ENCODE peak calls at places on chromosomes 7 and 10, in five cellular contexts. Z is activated CD8-positive, alpha-beta memory T cell treated with anti-CD3 and anti-CD28 coated beads, Interleukin-2, amount 50 U/mL, for 48 hours; A is lung microvascular endothelial cell; Y is IMR-90; U is fibroblast of the conjunctiva. Q is an unnamed sample.

GRCh38 chr7:38296059-38296857 is 22.8 kb upstream of the TARP start:
- DNase-seq in Z (no peak), A (no peak), Y (no peak), U (no peak), Q (no peak)

GRCh38 chr10:96357038-96357620 is 1.7 kb downstream of the OPALIN start:
- DNase-seq in Z (no peak), A (no peak), Y (no peak), U (no peak), Q (no peak)

GRCh38 chr7:1302936-1303335 is 70.3 kb downstream of the UNCX start:
- DNase-seq in Z (no peak), A (no peak), Y (no peak), U (no peak), Q (no peak)

GRCh38 chr7:100380180-100380579 is 6.9 kb downstream of the PILRA start:
- DNase-seq in Z (no peak), A (no peak), Y (no peak), U (no peak), Q (no peak)

GRCh38 chr10:130017631-130018022 is 53.6 kb upstream of the EBF3 start:
- DNase-seq in Z (no peak), A (no peak), Y (no peak), U (no peak), Q (no peak)

GRCh38 chr7:93359520-93360198 is 127.5 kb downstream of the VPS50 start:
- DNase-seq in Z (no peak), A (no peak), Y (no peak), U (no peak), Q (no peak)

GRCh38 chr7:133846203-133846945 is 280.8 kb upstream of the LRGUK start:
- DNase-seq in Z (no peak), A (no peak), Y (no peak), U (no peak), Q (no peak)

GRCh38 chr7:156111-157007 is 36.0 kb upstream of the FAM20C start:
- DNase-seq in Z (no peak), A (no peak), Y (no peak), U (no peak), Q (no peak)

GRCh38 chr10:119447421-119447820 is 95.1 kb downstream of the RGS10 start:
- DNase-seq in Z (no peak), A (no peak), Y (no peak), U (no peak), Q (no peak)

GRCh38 chr10:34116220-34116623 is 698.9 kb downstream of the PARD3 start:
- DNase-seq in Z (no peak), A (no peak), Y (peak; percentile 27), U (no peak), Q (no peak)

GRCh38 chr7:105990726-105991465 is 27.8 kb downstream of the CDHR3 start:
- DNase-seq in Z (no peak), A (no peak), Y (no peak), U (no peak), Q (no peak)

GRCh38 chr7:291302-292092 is 1.5 kb downstream of the FOXL3 start:
- DNase-seq in Z (no peak), A (no peak), Y (no peak), U (no peak), Q (no peak)

GRCh38 chr7:20541615-20542349 is 73.7 kb upstream of the ABCB5 start:
- DNase-seq in Z (no peak), A (peak; percentile 86), Y (no peak), U (no peak), Q (no peak)

GRCh38 chr7:79236352-79237028 is 217.0 kb downstream of the MAGI2 start:
- DNase-seq in Z (no peak), A (no peak), Y (no peak), U (no peak), Q (no peak)

GRCh38 chr10:44395396-44395795 is 10.5 kb upstream of the CXCL12 start:
- DNase-seq in Z (no peak), A (no peak), Y (no peak), U (no peak), Q (no peak)

GRCh38 chr7:74570533-74571156 is 86.9 kb upstream of the GTF2I start:
- DNase-seq in Z (no peak), A (no peak), Y (no peak), U (no peak), Q (no peak)

GRCh38 chr7:19377611-19378339 is 232.6 kb upstream of the FERD3L start:
- DNase-seq in Z (no peak), A (no peak), Y (peak; percentile 90), U (no peak), Q (no peak)

GRCh38 chr7:117084286-117084685 is 131.0 kb downstream of the ST7 start:
- DNase-seq in Z (no peak), A (no peak), Y (no peak), U (no peak), Q (no peak)

GRCh38 chr7:116543664-116544063 is 18.8 kb downstream of the CAV1 start:
- DNase-seq in Z (no peak), A (peak; percentile 68), Y (peak; percentile 74), U (no peak), Q (no peak)

GRCh38 chr7:122304604-122304975 is at the start of gene FEZF1:
- DNase-seq in Z (no peak), A (no peak), Y (no peak), U (no peak), Q (no peak)

GRCh38 chr10:24334279-24334922 is 125.5 kb downstream of the KIAA1217 start:
- DNase-seq in Z (no peak), A (no peak), Y (no peak), U (no peak), Q (no peak)

GRCh38 chr7:102412548-102412947 is 16.4 kb downstream of the PRKRIP1 start:
- DNase-seq in Z (no peak), A (peak; percentile 68), Y (peak; percentile 13), U (no peak), Q (no peak)

GRCh38 chr7:155509725-155510551 is 36.4 kb downstream of the CNPY1 start:
- DNase-seq in Z (no peak), A (no peak), Y (no peak), U (no peak), Q (no peak)

GRCh38 chr7:54743580-54743979 is 15.4 kb downstream of the SEC61G start:
- DNase-seq in Z (no peak), A (no peak), Y (peak; percentile 24), U (no peak), Q (no peak)

GRCh38 chr7:58086871-58087535 is 637.0 kb downstream of the ZNF716 start:
- DNase-seq in Z (no peak), A (no peak), Y (no peak), U (no peak), Q (no peak)

GRCh38 chr10:104127411-104127810 is 5.4 kb downstream of the SFR1 start:
- DNase-seq in Z (peak; percentile 53), A (peak; percentile 16), Y (no peak), U (no peak), Q (no peak)

GRCh38 chr10:9786101-9786500 is 1231.6 kb upstream of the CELF2 start:
- DNase-seq in Z (no peak), A (no peak), Y (peak; percentile 69), U (no peak), Q (no peak)

GRCh38 chr7:15558747-15559146 is 3.1 kb downstream of the AGMO start:
- DNase-seq in Z (no peak), A (no peak), Y (peak; percentile 6), U (no peak), Q (no peak)